ENCODE peak calls at places on chromosome 5, in seven cellular contexts. C, Z, H, U, A, R and J are unnamed samples.
A peak's percentile ranks its signal among the peaks of the same experiment; 100 is the strongest.

GRCh38 chr5:17398439-17398838 is 99.6 kb upstream of the TAF11L2 start:
- DNase-seq in C (no peak), Z (no peak), H (no peak), U (no peak), A (no peak), R (no peak), J (no peak)

GRCh38 chr5:116454417-116454927 is 120.2 kb downstream of the SEMA6A start:
- DNase-seq in C (no peak), Z (no peak), H (no peak), U (no peak), A (no peak), R (no peak), J (no peak)

GRCh38 chr5:151094861-151095260 is 14.0 kb upstream of the TNIP1 start:
- DNase-seq in C (peak; percentile 56), Z (peak; percentile 78), H (no peak), U (no peak), A (no peak), R (no peak), J (no peak)

GRCh38 chr5:76162335-76162734 is 79.2 kb downstream of the SV2C start:
- DNase-seq in C (no peak), Z (no peak), H (no peak), U (no peak), A (no peak), R (no peak), J (no peak)

GRCh38 chr5:55708732-55709131 is 3.4 kb downstream of the SLC38A9 start:
- DNase-seq in C (no peak), Z (no peak), H (no peak), U (no peak), A (no peak), R (no peak), J (no peak)

GRCh38 chr5:62779010-62779422 is 200.4 kb downstream of the LRRC70 start:
- DNase-seq in C (no peak), Z (no peak), H (no peak), U (no peak), A (peak; percentile 49), R (no peak), J (no peak)

GRCh38 chr5:139494256-139494655 is 11.7 kb upstream of the STING1 start:
- DNase-seq in C (no peak), Z (no peak), H (no peak), U (no peak), A (no peak), R (no peak), J (no peak)

GRCh38 chr5:135246605-135246922 is 152.5 kb downstream of the MACROH2A1 start:
- DNase-seq in C (no peak), Z (peak; percentile 63), H (no peak), U (no peak), A (no peak), R (peak; percentile 35), J (no peak)

GRCh38 chr5:169970911-169971436 is 9.3 kb downstream of the INSYN2B start:
- DNase-seq in C (no peak), Z (no peak), H (no peak), U (no peak), A (no peak), R (no peak), J (peak; percentile 20)

GRCh38 chr5:92917044-92917443 is 664.0 kb downstream of the NR2F1-AS1 start:
- DNase-seq in C (no peak), Z (no peak), H (no peak), U (no peak), A (no peak), R (no peak), J (no peak)

GRCh38 chr5:151612689-151613427 is 21.7 kb upstream of the FAT2 start:
- DNase-seq in C (no peak), Z (no peak), H (no peak), U (no peak), A (no peak), R (no peak), J (no peak)

GRCh38 chr5:178778919-178779318 is 48.5 kb upstream of the ZNF354A start:
- DNase-seq in C (no peak), Z (no peak), H (no peak), U (no peak), A (no peak), R (no peak), J (no peak)

GRCh38 chr5:160457255-160457654 is 35.6 kb downstream of the PTTG1 start:
- DNase-seq in C (no peak), Z (no peak), H (no peak), U (no peak), A (no peak), R (no peak), J (no peak)

GRCh38 chr5:178388381-178389030 is 155.9 kb upstream of the PHYKPL start:
- DNase-seq in C (peak; percentile 25), Z (peak; percentile 45), H (peak; percentile 14), U (no peak), A (no peak), R (peak; percentile 66), J (peak; percentile 69)

GRCh38 chr5:156402387-156402921 is 75.5 kb downstream of the SGCD start:
- DNase-seq in C (peak; percentile 33), Z (no peak), H (no peak), U (no peak), A (no peak), R (no peak), J (no peak)

GRCh38 chr5:160685695-160686094 is 166.3 kb downstream of the ATP10B start:
- DNase-seq in C (no peak), Z (no peak), H (no peak), U (no peak), A (peak; percentile 7), R (no peak), J (no peak)

GRCh38 chr5:98827161-98827560 is 53.7 kb downstream of the RGMB start:
- DNase-seq in C (no peak), Z (no peak), H (no peak), U (no peak), A (peak; percentile 35), R (no peak), J (no peak)

GRCh38 chr5:160118349-160119141 is 705 bp downstream of the PWWP2A start:
- DNase-seq in C (peak; percentile 60), Z (peak; percentile 85), H (peak; percentile 47), U (peak; percentile 71), A (peak; percentile 59), R (peak; percentile 78), J (peak; percentile 92)

GRCh38 chr5:73129143-73129542 is 8.8 kb downstream of the TMEM171 start:
- DNase-seq in C (no peak), Z (no peak), H (no peak), U (no peak), A (peak; percentile 26), R (no peak), J (no peak)

GRCh38 chr5:73958037-73958436 is 332.0 kb downstream of the ARHGEF28 start:
- DNase-seq in C (no peak), Z (no peak), H (no peak), U (no peak), A (no peak), R (no peak), J (no peak)

GRCh38 chr5:175471628-175472027 is 6.7 kb upstream of the SFXN1 start:
- DNase-seq in C (no peak), Z (no peak), H (no peak), U (no peak), A (peak; percentile 34), R (no peak), J (no peak)

GRCh38 chr5:110088676-110089436 is 399.1 kb downstream of the MAN2A1 start:
- DNase-seq in C (no peak), Z (no peak), H (no peak), U (no peak), A (no peak), R (no peak), J (no peak)

GRCh38 chr5:115209279-115209678 is 39.6 kb upstream of the TRIM36 start:
- DNase-seq in C (peak; percentile 36), Z (no peak), H (no peak), U (no peak), A (no peak), R (no peak), J (peak; percentile 48)

GRCh38 chr5:30479104-30479503 is 714.4 kb upstream of the CDH6 start:
- DNase-seq in C (no peak), Z (no peak), H (no peak), U (no peak), A (no peak), R (no peak), J (no peak)

GRCh38 chr5:163503106-163504090 is 2.0 kb upstream of the MAT2B start:
- DNase-seq in C (peak; percentile 70), Z (peak; percentile 82), H (peak; percentile 57), U (peak; percentile 48), A (peak; percentile 64), R (no peak), J (peak; percentile 79)

GRCh38 chr5:103092676-103093075 is 27.3 kb downstream of the GIN1 start:
- DNase-seq in C (no peak), Z (no peak), H (no peak), U (no peak), A (no peak), R (no peak), J (no peak)

GRCh38 chr5:140372971-140373487 is 13.0 kb downstream of the SLC4A9 start:
- DNase-seq in C (peak; percentile 79), Z (peak; percentile 83), H (peak; percentile 73), U (peak; percentile 71), A (peak; percentile 62), R (peak; percentile 85), J (peak; percentile 73)

GRCh38 chr5:168786142-168786541 is 207.0 kb upstream of the PANK3 start:
- DNase-seq in C (no peak), Z (no peak), H (no peak), U (no peak), A (no peak), R (no peak), J (no peak)

GRCh38 chr5:7762267-7762666 is 88.7 kb downstream of the CFAP90 start:
- DNase-seq in C (no peak), Z (no peak), H (no peak), U (no peak), A (no peak), R (no peak), J (peak; percentile 25)

GRCh38 chr5:17161669-17162068 is 55.8 kb upstream of the BASP1 start:
- DNase-seq in C (no peak), Z (no peak), H (no peak), U (no peak), A (no peak), R (no peak), J (no peak)

GRCh38 chr5:120683580-120683979 is 219.5 kb downstream of the PRR16 start:
- DNase-seq in C (no peak), Z (no peak), H (no peak), U (no peak), A (no peak), R (no peak), J (no peak)
- TF ChIP-seq EP300 in C (no peak), Z (no peak), H (no peak), U (no peak), A (no peak), R (no peak), J (no peak)

GRCh38 chr5:173317852-173318251 is 10.4 kb downstream of the STC2 start:
- DNase-seq in C (no peak), Z (no peak), H (no peak), U (no peak), A (no peak), R (peak; percentile 56), J (no peak)
- H3K36me3 ChIP-seq in C (no peaks in the 10 kb centered on the region), Z (no peaks in the 10 kb centered on the region), H (no peaks in the 10 kb centered on the region), U (no peaks in the 10 kb centered on the region), A (peaks cover 66% of the 10 kb centered on the region), R (no peaks in the 10 kb centered on the region), J (peaks cover 13% of the 10 kb centered on the region)

GRCh38 chr5:142542906-142543305 is 143.0 kb downstream of the FGF1 start:
- DNase-seq in C (no peak), Z (no peak), H (no peak), U (no peak), A (no peak), R (no peak), J (no peak)
- H3K27ac ChIP-seq in C (no peak overlapping the region), Z (peak overlapping the region; percentile 45), H (no peak overlapping the region), U (no peak overlapping the region), A (no peak overlapping the region), R (peak overlapping the region; percentile 29), J (peak overlapping the region; percentile 78)

GRCh38 chr5:138470322-138471285 is 5.3 kb downstream of the EGR1 start:
- DNase-seq in C (peak; percentile 31), Z (no peak), H (no peak), U (no peak), A (no peak), R (no peak), J (no peak)
- TF ChIP-seq EP300 in C (no peak), Z (no peak), H (no peak), U (no peak), A (no peak), R (no peak), J (no peak)